ENCODE peak calls at places on chromosomes 5 and 9, in four cellular contexts. One of them, this sample, is unnamed. For H4K20me1, the result is how much of the 10 kb centered on the place peaks cover.

GRCh38 chr5:170173227-170173626 is 59.6 kb upstream of the C5orf58 start:
- DNase-seq in GM12878: no peak
- DNase-seq in K562: no peak
- DNase-seq in HepG2: no peak
- DNase-seq in this sample: no peak

GRCh38 chr5:58156354-58156753 is 303.5 kb downstream of the PLK2 start:
- DNase-seq in HepG2: no peak
- DNase-seq in K562: no peak
- DNase-seq in GM12878: no peak
- DNase-seq in this sample: no peak

GRCh38 chr9:134236935-134237629 is 72.7 kb upstream of the RNU6ATAC start:
- DNase-seq in GM12878: no peak
- DNase-seq in HepG2: no peak
- DNase-seq in K562: no peak
- DNase-seq in this sample: no peak

GRCh38 chr5:96741911-96742310 is 65.8 kb downstream of the ERAP1 start:
- DNase-seq in GM12878: no peak
- DNase-seq in K562: peak
- DNase-seq in HepG2: no peak
- DNase-seq in this sample: no peak

GRCh38 chr5:133643365-133643764 is 31.0 kb upstream of the FSTL4 start:
- DNase-seq in GM12878: no peak
- DNase-seq in HepG2: no peak
- DNase-seq in K562: no peak
- DNase-seq in this sample: no peak

GRCh38 chr9:137968235-137968634 is 90.7 kb downstream of the CACNA1B start:
- DNase-seq in GM12878: no peak
- DNase-seq in HepG2: no peak
- DNase-seq in K562: peak
- DNase-seq in this sample: no peak

GRCh38 chr9:135213566-135213965 is 126.1 kb downstream of the OLFM1 start:
- DNase-seq in HepG2: no peak
- DNase-seq in K562: no peak
- DNase-seq in GM12878: no peak
- DNase-seq in this sample: no peak

GRCh38 chr9:135515083-135515511 is 6.1 kb upstream of the LCN1 start:
- DNase-seq in HepG2: no peak
- DNase-seq in GM12878: no peak
- DNase-seq in K562: no peak
- DNase-seq in this sample: no peak

GRCh38 chr5:94433393-94434149 is 184.8 kb downstream of the KIAA0825 start:
- DNase-seq in GM12878: no peak
- DNase-seq in HepG2: peak
- DNase-seq in K562: no peak
- DNase-seq in this sample: peak

GRCh38 chr5:122463221-122463620 is 151.2 kb downstream of the SNCAIP start:
- DNase-seq in HepG2: no peak
- DNase-seq in GM12878: no peak
- DNase-seq in K562: no peak
- DNase-seq in this sample: no peak

GRCh38 chr9:91131433-91131839 is 230.3 kb downstream of the AUH start:
- DNase-seq in K562: no peak
- DNase-seq in GM12878: no peak
- DNase-seq in HepG2: no peak
- DNase-seq in this sample: peak

GRCh38 chr9:87711857-87712800 is 13.8 kb upstream of the CTSL start:
- DNase-seq in GM12878: no peak
- DNase-seq in K562: peak
- DNase-seq in HepG2: peak
- DNase-seq in this sample: peak

GRCh38 chr5:131393498-131393968 is 129.7 kb downstream of the CDC42SE2 start:
- DNase-seq in GM12878: no peak
- DNase-seq in K562: no peak
- DNase-seq in HepG2: no peak
- DNase-seq in this sample: peak

GRCh38 chr5:133030343-133031005 is 4.1 kb upstream of the ZCCHC10 start:
- DNase-seq in GM12878: no peak
- DNase-seq in K562: no peak
- DNase-seq in HepG2: no peak
- DNase-seq in this sample: no peak

GRCh38 chr9:37507586-37508134 is 21.9 kb downstream of the POLR1E start:
- DNase-seq in K562: no peak
- DNase-seq in HepG2: no peak
- DNase-seq in GM12878: no peak
- DNase-seq in this sample: no peak

GRCh38 chr5:93622240-93622885 is 39.3 kb downstream of the NR2F1 start:
- DNase-seq in K562: no peak
- DNase-seq in GM12878: no peak
- DNase-seq in HepG2: peak
- DNase-seq in this sample: no peak

GRCh38 chr5:78972654-78973428 is 12.3 kb downstream of the ARSB start:
- DNase-seq in K562: no peak
- DNase-seq in GM12878: no peak
- DNase-seq in HepG2: no peak
- DNase-seq in this sample: peak

GRCh38 chr9:135536166-135536565 is 9.8 kb upstream of the OBP2A start:
- DNase-seq in K562: no peak
- DNase-seq in HepG2: no peak
- DNase-seq in GM12878: no peak
- DNase-seq in this sample: no peak

GRCh38 chr5:68189613-68190012 is 25.9 kb upstream of the PIK3R1 start:
- DNase-seq in GM12878: no peak
- DNase-seq in HepG2: no peak
- DNase-seq in K562: no peak
- DNase-seq in this sample: no peak

GRCh38 chr9:107177857-107178256 is 105.2 kb upstream of the RAD23B start:
- DNase-seq in HepG2: no peak
- DNase-seq in GM12878: no peak
- DNase-seq in K562: no peak
- DNase-seq in this sample: no peak

GRCh38 chr5:124980174-124980941 is 233.9 kb upstream of the ZNF608 start:
- DNase-seq in K562: no peak
- DNase-seq in HepG2: no peak
- DNase-seq in GM12878: peak
- DNase-seq in this sample: no peak

GRCh38 chr5:86596476-86596875 is 21.3 kb upstream of the COX7C start:
- DNase-seq in HepG2: no peak
- DNase-seq in K562: no peak
- DNase-seq in GM12878: no peak
- DNase-seq in this sample: no peak

GRCh38 chr9:38392235-38393127 is at the start of gene ALDH1B1:
- DNase-seq in HepG2: peak
- DNase-seq in K562: peak
- DNase-seq in GM12878: peak
- DNase-seq in this sample: peak

GRCh38 chr9:81363916-81364480 is 325.3 kb downstream of the TLE1 start:
- DNase-seq in HepG2: no peak
- DNase-seq in K562: no peak
- DNase-seq in GM12878: no peak
- DNase-seq in this sample: no peak

GRCh38 chr5:175572922-175573321 is 84.9 kb upstream of the HRH2 start:
- DNase-seq in HepG2: peak
- DNase-seq in GM12878: no peak
- DNase-seq in K562: no peak
- DNase-seq in this sample: no peak

GRCh38 chr9:68705636-68706578 is 867 bp downstream of the PIP5K1B start:
- DNase-seq in K562: peak
- DNase-seq in HepG2: peak
- DNase-seq in GM12878: no peak
- DNase-seq in this sample: peak

GRCh38 chr5:158979749-158980521 is 119.8 kb downstream of the EBF1 start:
- DNase-seq in K562: no peak
- DNase-seq in GM12878: no peak
- DNase-seq in HepG2: no peak
- DNase-seq in this sample: peak

DNA sequence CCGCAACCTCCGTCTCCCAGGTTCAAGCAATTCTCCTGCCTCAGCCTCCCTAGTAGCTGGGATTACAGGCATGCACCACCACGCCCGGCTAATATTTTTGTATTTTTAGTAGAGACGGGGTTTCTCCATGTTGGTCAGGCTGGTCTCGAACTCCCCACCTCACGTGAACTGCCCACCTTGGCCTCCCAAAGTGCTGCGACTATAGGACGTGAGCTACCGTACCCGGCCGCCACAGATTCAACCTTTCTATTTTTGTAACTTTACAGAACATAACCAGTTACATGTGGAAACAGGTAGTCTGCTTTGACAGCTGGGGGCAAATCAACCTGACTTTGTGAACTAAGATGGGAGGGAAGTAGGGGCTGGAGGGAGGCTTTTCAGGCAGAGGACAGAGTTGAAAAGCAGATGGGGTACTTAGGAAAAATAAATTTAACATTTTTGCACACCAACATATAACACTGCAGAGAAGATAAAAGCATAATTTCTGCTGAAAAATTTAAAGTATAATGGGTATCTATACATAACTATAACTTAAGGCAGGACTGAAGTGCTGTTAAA is 5.2 kb downstream of the RPL37 start:
- DNase-seq in GM12878: no peak
- DNase-seq in K562: no peak
- DNase-seq in HepG2: no peak
- DNase-seq in this sample: no peak
- H4K20me1 ChIP-seq in GM12878: under half
- H4K20me1 ChIP-seq in K562: half or more
- H4K20me1 ChIP-seq in HepG2: half or more
- H4K20me1 ChIP-seq in this sample: under half

DNA sequence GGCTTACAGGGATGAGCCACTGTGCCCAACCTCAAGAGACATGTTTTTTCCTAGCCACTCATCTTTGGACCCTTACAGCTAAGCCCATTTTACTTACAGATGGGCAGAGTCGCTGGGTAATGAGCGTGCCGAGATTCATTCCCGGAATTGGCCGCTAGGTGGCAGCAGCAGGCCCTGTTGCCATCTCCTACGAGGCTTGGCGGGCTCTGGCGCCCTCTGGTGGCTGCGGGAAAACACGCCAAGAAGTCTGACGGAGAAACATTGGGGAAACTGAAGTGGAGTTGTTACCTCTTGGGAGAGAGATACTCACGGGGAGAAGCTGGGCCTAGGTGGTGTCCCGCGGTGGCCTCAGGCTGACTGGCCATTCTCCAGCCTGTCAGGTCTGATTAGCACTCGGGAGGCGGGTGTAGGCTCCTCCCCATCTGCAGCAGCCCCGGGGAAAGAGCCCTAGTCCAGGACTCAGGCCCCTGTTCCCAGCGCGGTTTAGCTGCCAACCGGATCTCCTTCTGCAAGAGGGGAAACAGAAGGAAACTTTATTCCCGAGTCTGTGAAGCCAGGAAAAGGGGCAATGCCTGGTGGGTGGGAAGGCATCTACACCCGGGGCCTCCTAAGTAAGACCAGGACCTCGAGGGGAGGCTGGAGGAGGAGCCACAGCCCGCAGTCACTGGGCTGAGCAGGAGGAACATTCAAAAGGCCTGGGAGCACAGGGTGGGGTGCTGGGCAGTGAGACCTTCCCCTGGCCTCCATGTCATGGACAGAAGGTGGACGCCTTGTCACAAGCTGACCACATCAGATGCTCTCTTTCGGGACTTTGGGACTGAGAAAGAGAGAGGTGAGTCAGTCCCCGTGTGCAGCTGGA is 9.7 kb downstream of the PTGES2 start:
- DNase-seq in HepG2: peak
- DNase-seq in GM12878: no peak
- DNase-seq in K562: peak
- DNase-seq in this sample: peak
- TF ChIP-seq MYC in HepG2: no peak
- TF ChIP-seq MYC in GM12878: no peak
- TF ChIP-seq MYC in K562: no peak
- TF ChIP-seq MYC in this sample: no peak

DNA sequence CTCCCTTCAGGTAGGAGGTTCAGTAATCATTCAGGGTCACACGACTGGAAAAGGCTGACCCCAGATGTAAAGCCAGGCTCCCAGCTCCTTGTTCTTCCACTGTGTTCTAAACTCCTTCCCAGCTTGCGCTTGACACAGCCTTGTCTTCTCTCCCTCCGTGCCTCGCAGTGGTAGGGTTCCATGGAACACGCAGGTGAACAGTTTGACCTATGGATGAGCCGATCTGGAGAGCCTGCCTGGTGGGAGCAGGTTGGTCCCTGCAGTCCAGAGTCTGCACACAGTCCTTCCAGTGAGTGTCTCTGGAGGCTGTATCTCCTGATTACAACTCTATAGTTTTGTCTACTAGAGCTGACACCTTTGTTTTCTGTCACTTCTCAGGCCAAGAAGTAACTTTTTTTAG is 85.9 kb downstream of the IQGAP2 start:
- DNase-seq in HepG2: no peak
- DNase-seq in GM12878: no peak
- DNase-seq in K562: no peak
- DNase-seq in this sample: no peak
- H4K20me1 ChIP-seq in HepG2: under half
- H4K20me1 ChIP-seq in GM12878: under half
- H4K20me1 ChIP-seq in K562: under half
- H4K20me1 ChIP-seq in this sample: under half

DNA sequence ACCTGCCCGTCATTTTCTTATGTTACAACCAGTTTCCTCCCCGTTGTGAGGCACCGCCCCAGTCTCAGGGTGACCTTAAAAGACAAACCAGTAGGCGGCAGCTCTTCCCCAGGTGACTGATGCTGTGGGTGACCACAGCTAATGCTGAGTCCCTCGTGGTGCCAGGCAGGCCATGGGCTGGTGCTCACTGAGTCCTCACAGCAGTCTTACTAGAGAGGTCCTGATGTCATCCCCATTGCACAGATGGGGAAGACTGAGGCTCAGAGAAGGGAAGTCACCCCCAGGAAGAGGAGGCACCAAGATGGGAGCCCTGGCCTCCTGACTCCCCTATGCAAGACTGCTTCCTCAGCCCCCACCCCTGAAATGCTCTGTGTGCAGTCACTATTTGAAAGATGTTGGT is 978 bp downstream of the CFAP157 start:
- DNase-seq in GM12878: no peak
- DNase-seq in HepG2: peak
- DNase-seq in K562: peak
- DNase-seq in this sample: no peak
- TF ChIP-seq MYC in GM12878: no peak
- TF ChIP-seq MYC in HepG2: no peak
- TF ChIP-seq MYC in K562: no peak
- TF ChIP-seq MYC in this sample: no peak

DNA sequence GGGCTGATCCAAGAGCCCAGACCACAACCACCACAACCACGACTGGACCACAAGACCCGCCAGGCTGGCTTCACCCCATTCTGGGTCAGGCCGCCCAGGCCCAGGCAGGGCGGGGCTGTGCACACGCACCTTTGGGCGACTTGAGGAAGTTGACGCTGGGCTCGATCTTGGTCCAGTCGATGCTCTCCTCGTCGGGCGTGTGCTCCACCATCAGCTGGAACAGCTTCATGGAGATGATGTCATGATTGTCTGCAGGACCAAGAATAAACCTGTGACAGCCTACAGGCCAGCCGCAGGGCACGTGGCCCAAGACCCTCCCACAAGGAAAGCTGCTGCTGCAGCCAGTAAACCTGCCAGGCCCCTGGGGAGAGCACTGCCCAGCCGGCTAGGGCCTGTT is 17.3 kb downstream of the LMAN2 start:
- DNase-seq in GM12878: no peak
- DNase-seq in K562: no peak
- DNase-seq in HepG2: no peak
- DNase-seq in this sample: no peak
- H4K20me1 ChIP-seq in GM12878: under half
- H4K20me1 ChIP-seq in K562: under half
- H4K20me1 ChIP-seq in HepG2: under half
- H4K20me1 ChIP-seq in this sample: under half

This sample was measured in endothelial cell of umbilical vein.